ENCODE peak calls at places on chromosomes 4 and X, in seven cellular contexts. V is WERI-Rb-1, J is fibroblast of lung, I is type B pancreatic cell, R is cardiac muscle cell, U is Calu3, G is OCI-LY7. E is an unnamed sample.

GRCh38 chrX:17547658-17548057 is 172.7 kb downstream of the NHS start:
- DNase-seq in V (no peak), G (no peak), U (peak; percentile 84), J (peak; percentile 86), R (peak; percentile 76), I (no peak), E (no peak)

GRCh38 chr4:126106658-126107057 is 791.9 kb downstream of the FAT4 start:
- DNase-seq in V (peak; percentile 31), G (peak; percentile 3), I (no peak), R (no peak), U (no peak), J (no peak), E (no peak)

GRCh38 chr4:109912706-109913621 is at the start of gene EGF:
- DNase-seq in V (no peak), U (no peak), I (no peak), J (peak; percentile 25), G (no peak), R (peak; percentile 63), E (no peak)

GRCh38 chrX:21355831-21356230 is 18.4 kb upstream of the CNKSR2 start:
- DNase-seq in J (no peak), G (no peak), U (no peak), I (no peak), R (no peak), V (no peak), E (no peak)

GRCh38 chr4:101218894-101219293 is 128.4 kb downstream of the PPP3CA start:
- DNase-seq in R (no peak), J (no peak), G (no peak), U (no peak), I (no peak), V (no peak), E (no peak)

GRCh38 chr4:138868562-138868961 is 147.0 kb upstream of the NOCT start:
- DNase-seq in R (peak; percentile 32), V (no peak), G (no peak), J (peak; percentile 73), U (no peak), I (no peak), E (no peak)

GRCh38 chr4:121011780-121012340 is 60.5 kb downstream of the NDNF start:
- DNase-seq in U (no peak), R (no peak), V (no peak), G (no peak), I (no peak), J (no peak), E (no peak)

GRCh38 chr4:13483142-13484044 is 747 bp downstream of the RAB28 start:
- DNase-seq in I (no peak), G (peak; percentile 24), R (peak; percentile 79), V (peak; percentile 60), J (peak; percentile 73), U (peak; percentile 8), E (no peak)

GRCh38 chrX:104098151-104098808 is 14.0 kb upstream of the ZCCHC18 start:
- DNase-seq in J (peak; percentile 79), V (peak; percentile 45), G (peak; percentile 67), I (no peak), R (peak; percentile 83), U (peak; percentile 52), E (peak; percentile 22)

GRCh38 chr4:95547708-95548471 is 883 bp downstream of the UNC5C start:
- DNase-seq in J (no peak), V (peak; percentile 45), G (no peak), R (peak; percentile 54), I (no peak), U (no peak), E (peak; percentile 42)

GRCh38 chr4:113781439-113782040 is 20.0 kb upstream of the CAMK2D start:
- DNase-seq in J (peak; percentile 72), V (no peak), U (no peak), R (peak; percentile 62), I (no peak), G (peak; percentile 71), E (no peak)

GRCh38 chr4:42573249-42573648 is 83.7 kb downstream of the ATP8A1 start:
- DNase-seq in V (no peak), R (no peak), U (no peak), G (no peak), I (no peak), J (no peak), E (no peak)

GRCh38 chrX:21708116-21708515 is 49.8 kb downstream of the SMPX start:
- DNase-seq in U (no peak), G (no peak), J (peak; percentile 6), R (peak; percentile 2), I (no peak), V (peak; percentile 21), E (no peak)

GRCh38 chr4:129738175-129738574 is 642.2 kb downstream of the C4orf33 start:
- DNase-seq in I (no peak), G (no peak), J (no peak), U (no peak), R (no peak), V (no peak), E (no peak)

GRCh38 chrX:50081282-50081955 is 119.4 kb downstream of the AKAP4 start:
- DNase-seq in J (peak; percentile 23), I (no peak), G (no peak), R (peak; percentile 47), U (peak; percentile 54), V (peak; percentile 22), E (peak; percentile 36)

GRCh38 chr4:172809319-172809718 is 359.3 kb upstream of the GALNT7 start:
- DNase-seq in V (no peak), U (no peak), G (no peak), R (no peak), I (no peak), J (no peak), E (peak; percentile 34)

GRCh38 chrX:100341111-100341510 is 69.0 kb downstream of the PCDH19 start:
- DNase-seq in G (no peak), U (no peak), V (no peak), I (no peak), R (no peak), J (no peak), E (no peak)

GRCh38 chrX:93422693-93423092 is 250.7 kb downstream of the NAP1L3 start:
- DNase-seq in V (peak; percentile 14), J (peak; percentile 6), U (no peak), R (peak; percentile 4), G (peak; percentile 1), I (no peak), E (no peak)

GRCh38 chr4:98604723-98605122 is 53.7 kb downstream of the TSPAN5 start:
- DNase-seq in I (no peak), V (no peak), G (no peak), U (no peak), R (peak; percentile 44), J (no peak), E (no peak)

GRCh38 chr4:125187621-125188176 is 127.1 kb upstream of the FAT4 start:
- DNase-seq in J (peak; percentile 17), U (no peak), G (no peak), I (no peak), R (peak; percentile 6), V (no peak), E (no peak)

GRCh38 chrX:1925053-1925481 is 310.2 kb downstream of the ASMT start:
- DNase-seq in G (no peak), I (no peak), V (no peak), R (no peak), J (no peak), U (no peak), E (peak; percentile 42)

GRCh38 chr4:19831644-19832285 is 419.9 kb upstream of the SLIT2 start:
- DNase-seq in J (peak; percentile 79), R (no peak), U (no peak), V (no peak), G (no peak), I (no peak), E (no peak)

GRCh38 chrX:826026-826425 is 195.4 kb downstream of the SHOX start:
- DNase-seq in V (no peak), J (no peak), G (no peak), R (no peak), I (peak; percentile 6), U (no peak), E (no peak)

GRCh38 chr4:76984127-76984526 is 34.6 kb downstream of the SEPTIN11 start:
- DNase-seq in G (peak; percentile 9), J (peak; percentile 77), I (no peak), R (peak; percentile 71), V (no peak), U (no peak), E (no peak)

GRCh38 chr4:40831462-40831861 is 81.7 kb downstream of the NSUN7 start:
- DNase-seq in G (no peak), R (no peak), V (no peak), I (no peak), U (no peak), J (no peak), E (no peak)

GRCh38 chr4:82851902-82852750 is 38.8 kb downstream of the SEC31A start:
- DNase-seq in I (no peak), R (peak; percentile 60), U (no peak), V (no peak), J (peak; percentile 63), G (peak; percentile 54), E (no peak)

GRCh38 chrX:105837227-105837626 is 14.9 kb downstream of the NRK start:
- DNase-seq in G (no peak), V (no peak), J (peak; percentile 95), U (no peak), I (no peak), R (peak; percentile 91), E (no peak)

GRCh38 chr4:118265312-118266144 is 87.3 kb downstream of the PRSS12 start:
- DNase-seq in R (peak; percentile 42), J (no peak), I (no peak), G (no peak), V (no peak), U (peak; percentile 51), E (peak; percentile 68)

GRCh38 chr4:182208651-182209050 is 34.6 kb upstream of the TENM3 start:
- DNase-seq in I (no peak), U (no peak), J (no peak), G (no peak), V (no peak), R (no peak), E (no peak)

GRCh38 chrX:68498508-68499379 is at the start of gene YIPF6:
- DNase-seq in G (peak; percentile 75), I (peak; percentile 80), J (peak; percentile 76), R (peak; percentile 75), V (peak; percentile 73), U (peak; percentile 83), E (peak; percentile 79)

GRCh38 chrX:23403849-23404248 is 69.2 kb downstream of the PTCHD1 start:
- DNase-seq in J (no peak), R (peak; percentile 3), U (peak; percentile 24), I (no peak), G (peak; percentile 0), V (peak; percentile 15), E (no peak)
- TF ChIP-seq CTCF in J (peak; percentile 21), R (peak; percentile 25), U (peak; percentile 28), I (peak; percentile 48), G (peak; percentile 37), V (peak; percentile 38), E (no peak)

GRCh38 chr4:170990989-170991589 is 822.1 kb upstream of the GALNTL6 start:
- DNase-seq in V (peak; percentile 66), J (no peak), R (no peak), I (no peak), U (peak; percentile 22), G (peak; percentile 37), E (no peak)
- TF ChIP-seq CTCF in V (peak; percentile 92), J (no peak), R (no peak), I (peak; percentile 74), U (no peak), G (peak; percentile 73), E (peak; percentile 51)

GRCh38 chr4:1258457-1258856 is 9.5 kb upstream of the CTBP1 start:
- DNase-seq in R (no peak), G (no peak), I (no peak), V (no peak), J (no peak), U (no peak), E (no peak)
- TF ChIP-seq CTCF in R (no peak), G (peak; percentile 17), I (peak; percentile 49), V (no peak), J (peak; percentile 13), U (no peak), E (peak; percentile 13)

GRCh38 chr4:99808260-99808857 is 8.3 kb upstream of the DAPP1 start:
- DNase-seq in R (peak; percentile 52), J (peak; percentile 58), V (peak; percentile 88), U (peak; percentile 70), I (no peak), G (peak; percentile 82), E (peak; percentile 77)
- TF ChIP-seq CTCF in R (peak; percentile 62), J (peak; percentile 75), V (peak; percentile 78), U (peak; percentile 68), I (peak; percentile 84), G (peak; percentile 96), E (peak; percentile 73)